ENCODE peak calls at places on chromosomes 2 and 18, in six cellular contexts. C, K, S, T, W and Q are unnamed samples.
A peak's percentile ranks its signal among the peaks of the same experiment; 100 is the strongest.

GRCh38 chr18:365651-366050 is 97.8 kb upstream of the THOC1 start:
- DNase-seq in C (no peak), K (no peak), S (no peak), T (no peak), W (no peak), Q (no peak)

GRCh38 chr2:241907171-241907570 is 37.6 kb downstream of the RTP5 start:
- DNase-seq in C (no peak), K (no peak), S (no peak), T (no peak), W (no peak), Q (no peak)

GRCh38 chr2:216866515-216867095 is 6.7 kb upstream of the TNP1 start:
- DNase-seq in C (peak; percentile 57), K (no peak), S (no peak), T (no peak), W (no peak), Q (no peak)

GRCh38 chr2:96413067-96413722 is 77.6 kb downstream of the NCAPH start:
- DNase-seq in C (no peak), K (no peak), S (no peak), T (no peak), W (no peak), Q (no peak)

GRCh38 chr2:240429872-240430491 is 5.5 kb upstream of the GPC1 start:
- DNase-seq in C (no peak), K (no peak), S (no peak), T (no peak), W (no peak), Q (no peak)

GRCh38 chr18:34322365-34323289 is 97.9 kb upstream of the NOL4 start:
- DNase-seq in C (peak; percentile 16), K (peak; percentile 40), S (peak; percentile 14), T (peak; percentile 18), W (peak; percentile 22), Q (no peak)

GRCh38 chr2:190927257-190927656 is 46.6 kb downstream of the GLS start:
- DNase-seq in C (peak; percentile 57), K (no peak), S (peak; percentile 32), T (no peak), W (no peak), Q (no peak)

GRCh38 chr18:10860937-10861336 is 288.4 kb downstream of the PIEZO2 start:
- DNase-seq in C (no peak), K (no peak), S (no peak), T (no peak), W (no peak), Q (no peak)

GRCh38 chr2:213861638-213862037 is 549.2 kb upstream of the VWC2L start:
- DNase-seq in C (no peak), K (no peak), S (no peak), T (no peak), W (no peak), Q (no peak)

GRCh38 chr2:20012282-20013060 is at the start of gene MATN3:
- DNase-seq in C (no peak), K (no peak), S (no peak), T (no peak), W (no peak), Q (no peak)

GRCh38 chr2:152826880-152827279 is 108.5 kb downstream of the ARL6IP6 start:
- DNase-seq in C (no peak), K (peak; percentile 60), S (peak; percentile 26), T (no peak), W (no peak), Q (no peak)

GRCh38 chr2:190875881-190876280 is 4.7 kb upstream of the GLS start:
- DNase-seq in C (no peak), K (no peak), S (no peak), T (no peak), W (no peak), Q (no peak)

GRCh38 chr2:240556553-240557100 is 1.2 kb downstream of the ANKMY1 start:
- DNase-seq in C (no peak), K (peak; percentile 30), S (no peak), T (no peak), W (no peak), Q (no peak)

GRCh38 chr2:119220720-119221301 is 2.8 kb upstream of the STEAP3 start:
- DNase-seq in C (no peak), K (no peak), S (no peak), T (no peak), W (no peak), Q (no peak)

GRCh38 chr2:161382747-161383146 is 33.4 kb upstream of the TBR1 start:
- DNase-seq in C (no peak), K (no peak), S (no peak), T (no peak), W (no peak), Q (no peak)

GRCh38 chr2:232854082-232854481 is 16.0 kb upstream of the SNORC start:
- DNase-seq in C (peak; percentile 17), K (peak; percentile 61), S (no peak), T (no peak), W (no peak), Q (peak; percentile 38)

GRCh38 chr2:177393381-177393780 is 808 bp downstream of the AGPS start:
- DNase-seq in C (peak; percentile 20), K (no peak), S (no peak), T (no peak), W (no peak), Q (no peak)

GRCh38 chr2:20999906-21000645 is 43.8 kb downstream of the APOB start:
- DNase-seq in C (no peak), K (no peak), S (no peak), T (no peak), W (no peak), Q (no peak)

GRCh38 chr2:232875256-232876070 is 5.4 kb downstream of the SNORC start:
- DNase-seq in C (no peak), K (no peak), S (no peak), T (peak; percentile 41), W (no peak), Q (no peak)

GRCh38 chr2:208142255-208142924 is 3.6 kb downstream of the CRYGB start:
- DNase-seq in C (peak; percentile 36), K (no peak), S (no peak), T (no peak), W (no peak), Q (no peak)

GRCh38 chr2:26840937-26841610 is 6.9 kb upstream of the DPYSL5 start:
- DNase-seq in C (peak; percentile 26), K (no peak), S (no peak), T (no peak), W (no peak), Q (no peak)

GRCh38 chr2:238864207-238865014 is 16.5 kb downstream of the TWIST2 start:
- DNase-seq in C (peak; percentile 91), K (peak; percentile 97), S (peak; percentile 94), T (no peak), W (no peak), Q (peak; percentile 98)

GRCh38 chr2:140786585-140786984 is 1344.2 kb downstream of the LRP1B start:
- DNase-seq in C (no peak), K (no peak), S (no peak), T (no peak), W (no peak), Q (no peak)

GRCh38 chr2:220365023-220365422 is 737.6 kb downstream of the SLC4A3 start:
- DNase-seq in C (peak; percentile 95), K (peak; percentile 20), S (no peak), T (no peak), W (no peak), Q (peak; percentile 95)

GRCh38 chr2:180572346-180572745 is 408.1 kb upstream of the UBE2E3 start:
- DNase-seq in C (no peak), K (no peak), S (no peak), T (no peak), W (no peak), Q (no peak)

GRCh38 chr2:31058096-31058843 is 80.0 kb downstream of the GALNT14 start:
- DNase-seq in C (no peak), K (no peak), S (no peak), T (no peak), W (no peak), Q (no peak)

GRCh38 chr2:134352844-134353243 is 99.0 kb downstream of the MGAT5 start:
- DNase-seq in C (no peak), K (no peak), S (no peak), T (no peak), W (no peak), Q (no peak)

GRCh38 chr18:59276047-59276446 is 2.8 kb upstream of the RAX start:
- DNase-seq in C (no peak), K (no peak), S (no peak), T (no peak), W (no peak), Q (no peak)

GRCh38 chr2:170550501-170550900 is 164.6 kb upstream of the SP5 start:
- DNase-seq in C (no peak), K (no peak), S (no peak), T (no peak), W (no peak), Q (no peak)

GRCh38 chr2:96835830-96836229 is 8.0 kb downstream of the ANKRD23 start:
- DNase-seq in C (no peak), K (no peak), S (no peak), T (no peak), W (no peak), Q (no peak)

GRCh38 chr2:229713371-229714079 is 830 bp downstream of the DNER start:
- DNase-seq in C (no peak), K (peak; percentile 52), S (no peak), T (peak; percentile 42), W (peak; percentile 42), Q (no peak)

GRCh38 chr2:180625006-180625844 is 355.2 kb upstream of the UBE2E3 start:
- DNase-seq in C (peak; percentile 50), K (peak; percentile 66), S (peak; percentile 18), T (no peak), W (no peak), Q (peak; percentile 87)

GRCh38 chr2:170742896-170743529 is 27.2 kb upstream of the ERICH2 start:
- DNase-seq in C (no peak), K (no peak), S (no peak), T (no peak), W (no peak), Q (no peak)